ENCODE peak calls at places on chromosomes 6 and 20, in four cellular contexts. One of them, this sample, is unnamed.

GRCh38 chr6:144559865-144560603 is 274.9 kb downstream of the UTRN start:
- DNase-seq in A549: no peak
- DNase-seq in gastrocnemius medialis: no peak
- DNase-seq in prostate gland: peak
- DNase-seq in this sample: no peak

GRCh38 chr20:48789185-48789668 is 38.6 kb downstream of the PREX1 start:
- DNase-seq in A549: no peak
- DNase-seq in gastrocnemius medialis: no peak
- DNase-seq in prostate gland: no peak
- DNase-seq in this sample: no peak

GRCh38 chr20:23626040-23626620 is 11.6 kb downstream of the CST3 start:
- DNase-seq in A549: no peak
- DNase-seq in gastrocnemius medialis: peak
- DNase-seq in prostate gland: no peak
- DNase-seq in this sample: no peak

GRCh38 chr6:37176268-37177082 is 6.5 kb downstream of the PIM1 start:
- DNase-seq in A549: no peak
- DNase-seq in gastrocnemius medialis: no peak
- DNase-seq in prostate gland: no peak
- DNase-seq in this sample: no peak

GRCh38 chr20:43680976-43681375 is 14.1 kb downstream of the MYBL2 start:
- DNase-seq in A549: no peak
- DNase-seq in gastrocnemius medialis: no peak
- DNase-seq in prostate gland: no peak
- DNase-seq in this sample: no peak

GRCh38 chr20:34516874-34517542 is 786 bp downstream of the DYNLRB1 start:
- DNase-seq in A549: no peak
- DNase-seq in gastrocnemius medialis: no peak
- DNase-seq in prostate gland: no peak
- DNase-seq in this sample: no peak

GRCh38 chr6:43699564-43700186 is 12.1 kb upstream of the MRPS18A start:
- DNase-seq in A549: no peak
- DNase-seq in gastrocnemius medialis: no peak
- DNase-seq in prostate gland: peak
- DNase-seq in this sample: no peak

GRCh38 chr6:145688493-145688905 is 46.8 kb downstream of the EPM2A start:
- DNase-seq in A549: no peak
- DNase-seq in gastrocnemius medialis: no peak
- DNase-seq in prostate gland: no peak
- DNase-seq in this sample: no peak

GRCh38 chr20:61849376-61849775 is 216.3 kb downstream of the TAF4 start:
- DNase-seq in A549: no peak
- DNase-seq in gastrocnemius medialis: no peak
- DNase-seq in prostate gland: no peak
- DNase-seq in this sample: no peak

GRCh38 chr20:53874104-53874503 is 196.3 kb downstream of the BCAS1 start:
- DNase-seq in A549: no peak
- DNase-seq in gastrocnemius medialis: no peak
- DNase-seq in prostate gland: no peak
- DNase-seq in this sample: no peak

GRCh38 chr20:8764289-8764962 is 304.5 kb upstream of the PLCB4 start:
- DNase-seq in A549: no peak
- DNase-seq in gastrocnemius medialis: no peak
- DNase-seq in prostate gland: peak
- DNase-seq in this sample: no peak

GRCh38 chr20:36496707-36497669 is 44.3 kb upstream of the MYL9 start:
- DNase-seq in A549: no peak
- DNase-seq in gastrocnemius medialis: no peak
- DNase-seq in prostate gland: no peak
- DNase-seq in this sample: no peak

GRCh38 chr20:48760403-48760889 is 67.4 kb downstream of the PREX1 start:
- DNase-seq in A549: no peak
- DNase-seq in gastrocnemius medialis: no peak
- DNase-seq in prostate gland: no peak
- DNase-seq in this sample: no peak

GRCh38 chr20:37315293-37316110 is 26.0 kb downstream of the MANBAL start:
- DNase-seq in A549: no peak
- DNase-seq in gastrocnemius medialis: peak
- DNase-seq in prostate gland: no peak
- DNase-seq in this sample: peak

GRCh38 chr20:56783826-56784225 is 154.7 kb downstream of the TFAP2C start:
- DNase-seq in A549: no peak
- DNase-seq in gastrocnemius medialis: no peak
- DNase-seq in prostate gland: no peak
- DNase-seq in this sample: no peak

GRCh38 chr6:157989541-157990289 is 8.1 kb downstream of the SYNJ2 start:
- DNase-seq in A549: no peak
- DNase-seq in gastrocnemius medialis: peak
- DNase-seq in prostate gland: peak
- DNase-seq in this sample: peak

GRCh38 chr6:89999995-90000825 is 105.9 kb downstream of the GJA10 start:
- DNase-seq in A549: no peak
- DNase-seq in gastrocnemius medialis: no peak
- DNase-seq in prostate gland: no peak
- DNase-seq in this sample: no peak

GRCh38 chr6:90003069-90003800 is 109.0 kb downstream of the GJA10 start:
- DNase-seq in A549: no peak
- DNase-seq in gastrocnemius medialis: peak
- DNase-seq in prostate gland: no peak
- DNase-seq in this sample: no peak

GRCh38 chr6:41706876-41707564 is 28.4 kb downstream of the TFEB start:
- DNase-seq in A549: no peak
- DNase-seq in gastrocnemius medialis: peak
- DNase-seq in prostate gland: no peak
- DNase-seq in this sample: peak

GRCh38 chr6:144657691-144658090 is 372.6 kb downstream of the UTRN start:
- DNase-seq in A549: no peak
- DNase-seq in gastrocnemius medialis: no peak
- DNase-seq in prostate gland: no peak
- DNase-seq in this sample: peak

GRCh38 chr6:127366281-127367022 is 23.0 kb upstream of the ECHDC1 start:
- DNase-seq in A549: peak
- DNase-seq in gastrocnemius medialis: no peak
- DNase-seq in prostate gland: no peak
- DNase-seq in this sample: no peak

GRCh38 chr6:150541587-150541986 is 58.1 kb upstream of the PLEKHG1 start:
- DNase-seq in A549: no peak
- DNase-seq in gastrocnemius medialis: no peak
- DNase-seq in prostate gland: no peak
- DNase-seq in this sample: no peak

GRCh38 chr20:50267041-50267865 is 76.6 kb downstream of the CEBPB start:
- DNase-seq in A549: peak
- DNase-seq in gastrocnemius medialis: peak
- DNase-seq in prostate gland: peak
- DNase-seq in this sample: peak

GRCh38 chr6:63527658-63528514 is 44.4 kb upstream of the LOC128125822 start:
- DNase-seq in A549: peak
- DNase-seq in gastrocnemius medialis: peak
- DNase-seq in prostate gland: peak
- DNase-seq in this sample: no peak

GRCh38 chr20:60101894-60102281 is 143.7 kb downstream of the CDH26 start:
- DNase-seq in A549: no peak
- DNase-seq in gastrocnemius medialis: no peak
- DNase-seq in prostate gland: no peak
- DNase-seq in this sample: peak

GRCh38 chr20:60100780-60101179 is 142.6 kb downstream of the CDH26 start:
- DNase-seq in A549: no peak
- DNase-seq in gastrocnemius medialis: no peak
- DNase-seq in prostate gland: no peak
- DNase-seq in this sample: no peak

GRCh38 chr20:60104980-60105379 is 146.8 kb downstream of the CDH26 start:
- DNase-seq in A549: no peak
- DNase-seq in gastrocnemius medialis: no peak
- DNase-seq in prostate gland: no peak
- DNase-seq in this sample: no peak

GRCh38 chr20:60101201-60101893 is 143.1 kb downstream of the CDH26 start:
- DNase-seq in A549: no peak
- DNase-seq in gastrocnemius medialis: no peak
- DNase-seq in prostate gland: no peak
- DNase-seq in this sample: peak

GRCh38 chr20:60102665-60103210 is 144.5 kb downstream of the CDH26 start:
- DNase-seq in A549: no peak
- DNase-seq in gastrocnemius medialis: no peak
- DNase-seq in prostate gland: no peak
- DNase-seq in this sample: no peak
- TF ChIP-seq POLR2A in A549: no peak
- TF ChIP-seq POLR2A in gastrocnemius medialis: no peak
- TF ChIP-seq POLR2A in prostate gland: no peak
- TF ChIP-seq POLR2A in this sample: no peak

GRCh38 chr6:159761873-159762680 is at the start of gene ACAT2:
- DNase-seq in A549: peak
- DNase-seq in gastrocnemius medialis: peak
- DNase-seq in prostate gland: peak
- DNase-seq in this sample: peak
- TF ChIP-seq POLR2A in A549: peak
- TF ChIP-seq POLR2A in gastrocnemius medialis: peak
- TF ChIP-seq POLR2A in prostate gland: peak
- TF ChIP-seq POLR2A in this sample: peak

GRCh38 chr20:51767018-51767866 is 948 bp downstream of the ATP9A start:
- DNase-seq in A549: peak
- DNase-seq in gastrocnemius medialis: peak
- DNase-seq in prostate gland: peak
- DNase-seq in this sample: peak
- TF ChIP-seq POLR2A in A549: no peak
- TF ChIP-seq POLR2A in gastrocnemius medialis: peak
- TF ChIP-seq POLR2A in prostate gland: peak
- TF ChIP-seq POLR2A in this sample: peak

GRCh38 chr6:142058216-142058925 is 74.4 kb upstream of the GJE1 start:
- DNase-seq in A549: no peak
- DNase-seq in gastrocnemius medialis: no peak
- DNase-seq in prostate gland: no peak
- DNase-seq in this sample: no peak
- TF ChIP-seq POLR2A in A549: no peak
- TF ChIP-seq POLR2A in gastrocnemius medialis: no peak
- TF ChIP-seq POLR2A in prostate gland: no peak
- TF ChIP-seq POLR2A in this sample: no peak

DNA sequence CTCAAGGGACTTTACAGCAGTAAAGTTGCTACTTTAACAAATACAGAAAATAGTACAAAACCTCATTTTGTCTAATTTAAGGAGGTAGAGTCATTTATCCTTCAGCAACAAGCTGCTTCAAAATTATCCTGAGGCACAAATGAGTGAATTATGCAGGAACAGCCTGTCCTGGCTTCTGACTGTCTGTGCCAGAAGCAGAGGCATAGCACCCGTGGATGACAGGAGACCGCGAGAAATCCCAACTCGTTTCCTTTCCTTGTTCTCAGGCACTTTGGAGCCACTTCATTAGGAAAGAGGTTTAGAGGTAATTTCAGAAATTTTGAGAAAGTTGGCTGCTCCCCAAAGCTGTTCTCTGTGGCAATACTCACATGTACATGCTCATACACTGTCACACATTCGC is 549.2 kb upstream of the BTBD3 start:
- DNase-seq in A549: no peak
- DNase-seq in gastrocnemius medialis: no peak
- DNase-seq in prostate gland: no peak
- DNase-seq in this sample: no peak
- TF ChIP-seq POLR2A in A549: no peak
- TF ChIP-seq POLR2A in gastrocnemius medialis: no peak
- TF ChIP-seq POLR2A in prostate gland: no peak
- TF ChIP-seq POLR2A in this sample: no peak

GRCh38 chr20:64051532-64052325 is 2.3 kb upstream of the SOX18 start:
- DNase-seq in A549: no peak
- DNase-seq in gastrocnemius medialis: peak
- DNase-seq in prostate gland: no peak
- DNase-seq in this sample: peak
- TF ChIP-seq POLR2A in A549: no peak
- TF ChIP-seq POLR2A in gastrocnemius medialis: peak
- TF ChIP-seq POLR2A in prostate gland: no peak
- TF ChIP-seq POLR2A in this sample: no peak